ENCODE peak calls at places on chromosome 20, in seven cellular contexts. K is GM12892, M is SK-N-SH, G is K562, R is HepG2, Z is GM12878, C is H1. P is an unnamed sample.

GRCh38 chr20:34389206-34389953 is 26.3 kb downstream of the ITCH start:
- DNase-seq in K (no peak), M (no peak), G (no peak), R (no peak), Z (no peak), C (no peak), P (no peak)

GRCh38 chr20:46520976-46521579 is 7.7 kb upstream of the ZNF334 start:
- DNase-seq in K (no peak), M (peak; percentile 68), G (peak; percentile 47), R (peak; percentile 80), Z (peak; percentile 25), C (peak; percentile 59), P (no peak)

GRCh38 chr20:47453167-47453782 is 48.4 kb upstream of the NCOA3 start:
- DNase-seq in K (peak; percentile 56), M (no peak), G (no peak), R (peak; percentile 85), Z (peak; percentile 92), C (no peak), P (peak; percentile 44)

GRCh38 chr20:9079038-9079731 is 10.3 kb downstream of the PLCB4 start:
- DNase-seq in K (no peak), M (no peak), G (no peak), R (no peak), Z (no peak), C (no peak), P (no peak)

GRCh38 chr20:52193133-52193532 is 1.6 kb upstream of the ZFP64 start:
- DNase-seq in K (no peak), M (no peak), G (no peak), R (no peak), Z (no peak), C (no peak), P (no peak)

GRCh38 chr20:6044102-6044501 is 9.8 kb downstream of the LRRN4 start:
- DNase-seq in K (no peak), M (no peak), G (peak; percentile 40), R (peak; percentile 23), Z (no peak), C (no peak), P (no peak)

GRCh38 chr20:62854121-62854520 is 7.5 kb downstream of the TCFL5 start:
- DNase-seq in K (no peak), M (no peak), G (no peak), R (no peak), Z (no peak), C (no peak), P (no peak)

GRCh38 chr20:62048821-62049291 is 16.8 kb downstream of the TAF4 start:
- DNase-seq in K (no peak), M (no peak), G (no peak), R (no peak), Z (no peak), C (no peak), P (no peak)

GRCh38 chr20:57435498-57436222 is 44.5 kb downstream of the RBM38 start:
- DNase-seq in K (no peak), M (no peak), G (peak; percentile 61), R (peak; percentile 99), Z (no peak), C (no peak), P (no peak)

GRCh38 chr20:46324960-46325703 is 16.8 kb upstream of the CDH22 start:
- DNase-seq in K (no peak), M (peak; percentile 71), G (peak; percentile 57), R (peak; percentile 69), Z (no peak), C (no peak), P (no peak)

GRCh38 chr20:7155794-7156193 is 388.3 kb downstream of the BMP2 start:
- DNase-seq in K (no peak), M (no peak), G (no peak), R (no peak), Z (no peak), C (no peak), P (no peak)

GRCh38 chr20:54098044-54098443 is 27.6 kb upstream of the BCAS1 start:
- DNase-seq in K (no peak), M (no peak), G (no peak), R (no peak), Z (no peak), C (no peak), P (no peak)

DNA sequence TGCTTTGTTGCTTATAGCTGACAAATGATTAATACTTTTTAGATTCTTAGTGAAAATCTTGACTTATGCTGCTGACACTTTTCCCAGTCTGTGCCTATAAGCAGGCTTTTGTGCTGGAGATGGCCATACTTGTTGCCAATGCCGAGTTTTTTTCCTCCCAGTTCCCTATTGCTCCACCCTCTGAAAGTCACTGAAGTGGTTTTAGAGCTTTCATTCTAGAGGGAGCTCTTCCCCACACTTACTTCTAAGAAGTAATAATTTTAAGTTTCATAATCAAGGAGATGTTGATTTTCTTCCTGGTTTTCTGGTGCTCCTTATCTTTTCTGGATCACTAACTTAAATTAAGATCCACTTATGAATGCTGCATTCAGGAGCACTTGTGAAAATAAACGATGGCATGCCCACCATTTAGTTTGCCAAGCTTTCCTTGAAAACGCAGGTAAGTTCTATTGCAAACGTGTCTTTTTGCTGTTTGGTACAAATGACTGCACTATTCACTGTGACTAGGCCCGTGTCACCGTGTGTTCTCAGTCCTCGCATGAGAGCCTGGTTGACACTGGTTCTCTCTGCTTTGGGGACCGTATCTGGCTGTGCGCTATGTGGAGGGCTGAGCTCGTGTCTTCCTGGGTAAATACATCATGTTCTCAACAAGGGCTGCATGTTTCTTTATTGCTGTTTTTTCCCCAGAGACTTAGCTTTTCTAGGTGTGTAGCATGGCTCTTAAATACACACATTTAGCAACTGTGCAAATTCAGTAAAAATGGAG is 50.2 kb downstream of the GFRA4 start:
- DNase-seq in K (no peak), M (no peak), G (no peak), R (no peak), Z (no peak), C (no peak), P (no peak)
- TF ChIP-seq TAF1 in K (no peak), M (no peak), G (no peak), R (no peak), Z (no peak), C (no peak), P (no peak)

GRCh38 chr20:1874534-1875168 is 20.6 kb upstream of the SIRPA start:
- DNase-seq in K (no peak), M (no peak), G (no peak), R (peak; percentile 81), Z (no peak), C (no peak), P (no peak)
- TF ChIP-seq TAF1 in K (no peak), M (no peak), G (no peak), R (no peak), Z (no peak), C (no peak), P (no peak)

GRCh38 chr20:1313236-1313964 is 15.5 kb downstream of the SDCBP2 start:
- DNase-seq in K (peak; percentile 68), M (peak; percentile 93), G (peak; percentile 73), R (peak; percentile 71), Z (no peak), C (no peak), P (peak; percentile 83)
- TF ChIP-seq TAF1 in K (no peak), M (no peak), G (no peak), R (no peak), Z (no peak), C (peak; percentile 36), P (no peak)

GRCh38 chr20:19546648-19547047 is 211.4 kb upstream of the RIN2 start:
- DNase-seq in K (no peak), M (no peak), G (no peak), R (no peak), Z (no peak), C (no peak), P (no peak)
- TF ChIP-seq TAF1 in K (no peak), M (no peak), G (no peak), R (no peak), Z (no peak), C (no peak), P (no peak)

DNA sequence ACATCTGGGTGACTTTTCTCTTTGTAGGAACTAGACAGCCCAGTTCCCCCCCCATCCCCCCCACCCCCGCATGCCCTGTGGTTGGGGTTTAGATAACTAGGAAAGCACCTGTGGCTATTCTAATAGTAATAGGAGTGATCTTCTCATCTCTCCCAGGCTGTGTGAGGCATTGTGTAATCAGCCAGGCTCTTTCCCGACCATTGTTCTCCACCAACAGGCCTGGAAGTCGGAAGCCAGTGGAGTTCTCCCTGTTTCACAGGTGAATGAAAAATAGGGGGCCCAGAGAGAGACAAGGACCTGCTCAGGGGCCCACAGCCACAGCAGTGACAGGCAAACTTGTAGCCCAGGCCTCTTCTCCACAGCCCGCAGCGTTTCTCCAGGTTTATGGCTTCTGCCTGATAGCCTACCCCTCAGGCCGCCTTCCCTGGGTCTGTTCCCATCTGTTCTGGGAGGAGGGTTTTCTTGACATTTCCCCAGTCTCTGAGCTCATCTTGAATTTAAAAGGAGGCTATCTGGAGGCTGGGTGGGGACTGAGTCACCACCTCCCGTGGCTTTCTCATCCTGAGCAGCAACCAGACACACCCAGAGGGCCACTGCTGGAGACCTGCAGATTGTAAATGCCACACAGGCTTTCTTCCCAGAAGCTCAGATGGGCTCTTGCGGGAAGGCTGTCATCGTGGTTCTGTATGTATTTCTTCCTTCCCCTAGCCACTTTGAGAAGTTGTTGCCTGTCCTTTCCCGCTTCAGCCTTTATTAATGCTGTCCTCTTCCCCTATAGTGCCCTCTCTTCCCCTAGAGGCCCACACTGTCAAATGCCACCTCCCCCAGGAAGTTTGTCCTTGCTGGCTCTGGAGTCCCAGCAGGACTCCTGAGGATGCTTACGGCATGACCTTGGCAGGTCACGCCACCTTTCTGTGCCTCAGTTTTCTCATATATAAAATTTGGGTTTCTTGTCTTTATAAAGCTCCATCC is 75.9 kb upstream of the MYL9 start:
- DNase-seq in K (no peak), M (no peak), G (peak; percentile 86), R (peak; percentile 66), Z (no peak), C (no peak), P (no peak)
- TF ChIP-seq TAF1 in K (no peak), M (no peak), G (no peak), R (no peak), Z (no peak), C (no peak), P (no peak)

GRCh38 chr20:11182715-11183114 is 508.9 kb upstream of the JAG1 start:
- DNase-seq in K (no peak), M (no peak), G (no peak), R (no peak), Z (no peak), C (no peak), P (no peak)
- TF ChIP-seq TAF1 in K (no peak), M (no peak), G (no peak), R (no peak), Z (no peak), C (no peak), P (no peak)

GRCh38 chr20:41669708-41670263 is 51.6 kb upstream of the CHD6 start:
- DNase-seq in K (no peak), M (no peak), G (peak; percentile 84), R (no peak), Z (no peak), C (no peak), P (no peak)
- TF ChIP-seq TAF1 in K (no peak), M (no peak), G (peak; percentile 48), R (no peak), Z (no peak), C (no peak), P (no peak)